ENCODE peak calls at places on chromosomes 3 and 15, in six cellular contexts. I is nephron progenitor cell; B is HEK293T; S is OCI-LY7; A is fibroblast of lung; H is activated CD4-positive, alpha-beta T cell treated with anti-CD3 and anti-CD28 coated beads, Interleukin-2, amount 10 ng/mL, durations not matched to agents 7 days and 5 days. U is an unnamed sample.
A peak's percentile ranks its signal among the peaks of the same experiment; 100 is the strongest.

GRCh38 chr3:65439641-65440040 is 599.1 kb downstream of the MAGI1 start:
- DNase-seq in I (peak; percentile 64), B (peak; percentile 61), S (peak; percentile 25), A (peak; percentile 40), H (no peak), U (peak; percentile 37)

GRCh38 chr3:44236485-44236908 is 5.2 kb upstream of the TOPAZ1 start:
- DNase-seq in I (no peak), B (no peak), S (no peak), A (no peak), H (no peak), U (no peak)

GRCh38 chr15:32970847-32971246 is 223.7 kb downstream of the FMN1 start:
- DNase-seq in I (no peak), B (no peak), S (no peak), A (no peak), H (no peak), U (no peak)

GRCh38 chr3:11173828-11174465 is 19.7 kb downstream of the HRH1 start:
- DNase-seq in I (no peak), B (no peak), S (no peak), A (no peak), H (no peak), U (no peak)

GRCh38 chr3:155815030-155815429 is 9.0 kb upstream of the C3orf33 start:
- DNase-seq in I (no peak), B (no peak), S (no peak), A (no peak), H (no peak), U (no peak)

GRCh38 chr15:89332446-89332845 is 2.2 kb downstream of the POLG start:
- DNase-seq in I (peak; percentile 46), B (peak; percentile 68), S (peak; percentile 48), A (peak; percentile 16), H (no peak), U (no peak)

GRCh38 chr15:89499156-89499555 is 2.8 kb upstream of the RHCG start:
- DNase-seq in I (no peak), B (no peak), S (no peak), A (no peak), H (no peak), U (no peak)

GRCh38 chr15:89003865-89004725 is 84.2 kb upstream of the ABHD2 start:
- DNase-seq in I (peak; percentile 45), B (peak; percentile 59), S (peak; percentile 11), A (peak; percentile 59), H (no peak), U (no peak)

GRCh38 chr3:186425788-186426730 is 64.0 kb upstream of the DGKG start:
- DNase-seq in I (no peak), B (peak; percentile 18), S (no peak), A (peak; percentile 84), H (no peak), U (no peak)

GRCh38 chr15:74387988-74388955 is 20.8 kb upstream of the CYP11A1 start:
- DNase-seq in I (no peak), B (no peak), S (no peak), A (no peak), H (no peak), U (no peak)

GRCh38 chr3:57094606-57095005 is 34.1 kb downstream of the SPATA12 start:
- DNase-seq in I (no peak), B (no peak), S (no peak), A (peak; percentile 14), H (no peak), U (no peak)

GRCh38 chr3:54122802-54123537 is 618 bp downstream of the CACNA2D3 start:
- DNase-seq in I (no peak), B (no peak), S (no peak), A (no peak), H (no peak), U (no peak)

GRCh38 chr3:24773798-24774197 is 279.1 kb upstream of the THRB start:
- DNase-seq in I (peak; percentile 77), B (peak; percentile 59), S (peak; percentile 42), A (peak; percentile 55), H (no peak), U (peak; percentile 37)

GRCh38 chr3:13210221-13210975 is 137.2 kb upstream of the IQSEC1 start:
- DNase-seq in I (no peak), B (no peak), S (no peak), A (no peak), H (no peak), U (no peak)

GRCh38 chr3:59235221-59236012 is 185.6 kb upstream of the CFAP20DC start:
- DNase-seq in I (no peak), B (no peak), S (no peak), A (peak; percentile 33), H (peak; percentile 22), U (no peak)

GRCh38 chr3:115052906-115053305 is 94.2 kb downstream of the ZBTB20 start:
- DNase-seq in I (no peak), B (no peak), S (no peak), A (peak; percentile 29), H (no peak), U (no peak)

GRCh38 chr3:129282727-129283327 is 4.2 kb downstream of the HMCES start:
- DNase-seq in I (no peak), B (no peak), S (peak; percentile 88), A (peak; percentile 81), H (peak; percentile 13), U (no peak)

GRCh38 chr15:83380026-83380425 is 67.1 kb upstream of the SH3GL3 start:
- DNase-seq in I (no peak), B (no peak), S (no peak), A (peak; percentile 51), H (no peak), U (no peak)

GRCh38 chr15:89472785-89473256 is 23.6 kb downstream of the RHCG start:
- DNase-seq in I (peak; percentile 85), B (peak; percentile 90), S (peak; percentile 70), A (peak; percentile 40), H (peak; percentile 46), U (peak; percentile 28)

GRCh38 chr3:23312866-23313265 is 109.7 kb downstream of the UBE2E2 start:
- DNase-seq in I (no peak), B (no peak), S (no peak), A (peak; percentile 23), H (no peak), U (no peak)

GRCh38 chr3:31668258-31668657 is 135.5 kb downstream of the STT3B start:
- DNase-seq in I (no peak), B (no peak), S (no peak), A (no peak), H (no peak), U (no peak)

GRCh38 chr3:61877359-61877770 is 316.0 kb downstream of the PTPRG start:
- DNase-seq in I (peak; percentile 6), B (peak; percentile 21), S (peak; percentile 8), A (peak; percentile 29), H (no peak), U (no peak)

GRCh38 chr3:124707667-124708066 is 22.6 kb upstream of the UMPS start:
- DNase-seq in I (no peak), B (no peak), S (no peak), A (peak; percentile 84), H (no peak), U (no peak)

GRCh38 chr3:187208159-187208558 is 10.9 kb downstream of the RTP1 start:
- DNase-seq in I (no peak), B (no peak), S (no peak), A (peak; percentile 88), H (no peak), U (no peak)

GRCh38 chr3:114319453-114319852 is 25.6 kb downstream of the TIGIT start:
- DNase-seq in I (no peak), B (peak; percentile 13), S (no peak), A (peak; percentile 86), H (no peak), U (no peak)

GRCh38 chr15:84082739-84083138 is 152.8 kb upstream of the GOLGA6L4 start:
- DNase-seq in I (no peak), B (no peak), S (no peak), A (peak; percentile 50), H (no peak), U (no peak)

GRCh38 chr3:34582054-34582453 is 783.6 kb downstream of the PDCD6IP start:
- DNase-seq in I (no peak), B (no peak), S (no peak), A (no peak), H (no peak), U (no peak)

GRCh38 chr3:72441284-72441994 is 406.8 kb downstream of the SHQ1 start:
- DNase-seq in I (no peak), B (no peak), S (no peak), A (peak; percentile 34), H (no peak), U (no peak)

GRCh38 chr15:29776859-29777258 is 45.4 kb downstream of the TJP1 start:
- DNase-seq in I (no peak), B (no peak), S (no peak), A (no peak), H (no peak), U (no peak)

GRCh38 chr3:184737641-184738518 is 26.0 kb upstream of the MAGEF1 start:
- DNase-seq in I (no peak), B (no peak), S (no peak), A (peak; percentile 76), H (no peak), U (peak; percentile 47)

GRCh38 chr3:152298393-152299242 is 29.9 kb downstream of the MBNL1 start:
- DNase-seq in I (no peak), B (peak; percentile 59), S (peak; percentile 72), A (peak; percentile 95), H (peak; percentile 47), U (peak; percentile 36)

GRCh38 chr3:16090013-16090412 is 84.5 kb upstream of the GALNT15 start:
- DNase-seq in I (no peak), B (no peak), S (no peak), A (peak; percentile 100), H (no peak), U (no peak)